ENCODE peak calls at places on chromosomes 16 and 17, in four cellular contexts. Y is thoracic aorta, R is left lung, P is IMR-90. K is an unnamed sample.

GRCh38 chr16:600781-601180 is 10.9 kb downstream of the RAB40C start:
- DNase-seq in P (no peak), Y (no peak), R (no peak), K (no peak)

GRCh38 chr17:57834146-57834741 is 15.6 kb downstream of the MRPS23 start:
- DNase-seq in P (no peak), Y (peak; percentile 93), R (no peak), K (no peak)

GRCh38 chr16:4882261-4882632 is 35.0 kb downstream of the UBN1 start:
- DNase-seq in Y (no peak), R (no peak), P (peak; percentile 58), K (no peak)

GRCh38 chr17:61000911-61001310 is 323.3 kb downstream of the BCAS3 start:
- DNase-seq in R (no peak), Y (no peak), P (peak; percentile 81), K (no peak)

GRCh38 chr16:85086347-85087291 is 25.7 kb downstream of the CIBAR2 start:
- DNase-seq in Y (no peak), P (peak; percentile 46), R (peak; percentile 81), K (no peak)

GRCh38 chr17:44792276-44792675 is 33.5 kb downstream of the ADAM11 start:
- DNase-seq in R (no peak), P (peak; percentile 73), Y (no peak), K (no peak)

GRCh38 chr16:287298-287811 is 4.4 kb downstream of the PDIA2 start:
- DNase-seq in R (no peak), P (no peak), Y (no peak), K (no peak)

GRCh38 chr16:69818811-69819587 is 56.9 kb downstream of the WWP2 start:
- DNase-seq in R (no peak), Y (no peak), P (no peak), K (no peak)

GRCh38 chr16:830871-831570 is 30.5 kb upstream of the GNG13 start:
- DNase-seq in Y (no peak), R (no peak), P (no peak), K (no peak)

GRCh38 chr16:76639685-76640289 is 362.6 kb downstream of the CNTNAP4 start:
- DNase-seq in P (peak; percentile 1), R (no peak), Y (no peak), K (no peak)

GRCh38 chr16:23432176-23433128 is 20.5 kb downstream of the COG7 start:
- DNase-seq in R (no peak), Y (no peak), P (peak; percentile 37), K (no peak)

GRCh38 chr16:81585785-81586184 is 141.2 kb downstream of the CMIP start:
- DNase-seq in R (no peak), P (no peak), Y (no peak), K (no peak)

GRCh38 chr17:81940538-81941483 is 3.7 kb upstream of the PYCR1 start:
- DNase-seq in R (no peak), P (no peak), Y (no peak), K (no peak)

GRCh38 chr16:2090819-2091721 is 43.3 kb downstream of the TSC2 start:
- DNase-seq in Y (no peak), P (no peak), R (peak; percentile 92), K (no peak)

GRCh38 chr16:20866161-20866772 is 33.9 kb downstream of the DCUN1D3 start:
- DNase-seq in Y (peak; percentile 66), R (no peak), P (peak; percentile 87), K (peak; percentile 29)

GRCh38 chr16:86977076-86977676 is 340.0 kb downstream of the C16orf95 start:
- DNase-seq in R (no peak), Y (no peak), P (no peak), K (no peak)

GRCh38 chr17:43398724-43399595 is at the start of gene ARL4D:
- DNase-seq in Y (peak; percentile 65), P (peak; percentile 70), R (peak; percentile 97), K (no peak)

GRCh38 chr17:32281011-32281451 is 15.4 kb downstream of the RHBDL3 start:
- DNase-seq in P (no peak), Y (no peak), R (no peak), K (no peak)

GRCh38 chr17:29369831-29370735 is 20.1 kb upstream of the TAOK1 start:
- DNase-seq in P (peak; percentile 85), Y (no peak), R (no peak), K (no peak)

GRCh38 chr16:70757183-70757582 is 43.8 kb downstream of the VAC14 start:
- DNase-seq in P (no peak), Y (no peak), R (no peak), K (no peak)

GRCh38 chr17:44966348-44967025 is 1.6 kb downstream of the C1QL1 start:
- DNase-seq in Y (no peak), P (no peak), R (no peak), K (no peak)

GRCh38 chr17:47700471-47701449 is 6.8 kb downstream of the TBKBP1 start:
- DNase-seq in Y (no peak), R (no peak), P (no peak), K (no peak)

GRCh38 chr17:35890774-35891155 is 10.6 kb upstream of the CCL5 start:
- DNase-seq in Y (no peak), P (no peak), R (no peak), K (no peak)

GRCh38 chr17:9360610-9361571 is 214.7 kb downstream of the STX8 start:
- DNase-seq in R (no peak), Y (no peak), P (peak; percentile 89), K (peak; percentile 53)

GRCh38 chr16:27515874-27516353 is 33.8 kb downstream of the GTF3C1 start:
- DNase-seq in Y (no peak), P (no peak), R (no peak), K (no peak)

GRCh38 chr16:66905633-66906539 is 12.8 kb downstream of the CDH16 start:
- DNase-seq in Y (no peak), P (no peak), R (no peak), K (no peak)

GRCh38 chr17:55641559-55642160 is 81.0 kb downstream of the TMEM100 start:
- DNase-seq in Y (no peak), P (peak; percentile 63), R (no peak), K (no peak)

GRCh38 chr17:40298726-40299125 is 10.3 kb upstream of the RARA start:
- DNase-seq in P (peak; percentile 55), Y (no peak), R (no peak), K (no peak)

GRCh38 chr17:40311575-40311974 is 2.6 kb downstream of the RARA start:
- DNase-seq in P (no peak), Y (no peak), R (peak; percentile 85), K (no peak)

GRCh38 chr17:21278304-21279197 is 6.0 kb upstream of the MAP2K3 start:
- DNase-seq in P (no peak), R (no peak), Y (no peak), K (no peak)

GRCh38 chr16:72905581-72905980 is 142.3 kb downstream of the ZFHX3 start:
- DNase-seq in P (peak; percentile 79), Y (no peak), R (no peak), K (no peak)

GRCh38 chr17:49390548-49391324 is 23.9 kb downstream of the PHB1 start:
- DNase-seq in Y (no peak), R (no peak), P (no peak), K (no peak)

GRCh38 chr17:41835800-41836549 is at the start of gene NT5C3B:
- DNase-seq in P (no peak), Y (no peak), R (peak; percentile 86), K (no peak)

GRCh38 chr16:86158688-86159360 is 259.9 kb downstream of the IRF8 start:
- DNase-seq in Y (no peak), R (no peak), P (peak; percentile 36), K (no peak)

GRCh38 chr17:80474933-80475915 is 1.2 kb downstream of the NPTX1 start:
- DNase-seq in Y (no peak), R (no peak), P (no peak), K (no peak)

GRCh38 chr17:80472996-80473395 is 3.4 kb downstream of the NPTX1 start:
- DNase-seq in P (no peak), Y (no peak), R (no peak), K (no peak)

GRCh38 chr17:80475949-80476876 is at the start of gene NPTX1:
- DNase-seq in R (no peak), P (no peak), Y (no peak), K (no peak)

GRCh38 chr17:80473701-80474100 is 2.7 kb downstream of the NPTX1 start:
- DNase-seq in P (no peak), R (no peak), Y (no peak), K (no peak)

DNA sequence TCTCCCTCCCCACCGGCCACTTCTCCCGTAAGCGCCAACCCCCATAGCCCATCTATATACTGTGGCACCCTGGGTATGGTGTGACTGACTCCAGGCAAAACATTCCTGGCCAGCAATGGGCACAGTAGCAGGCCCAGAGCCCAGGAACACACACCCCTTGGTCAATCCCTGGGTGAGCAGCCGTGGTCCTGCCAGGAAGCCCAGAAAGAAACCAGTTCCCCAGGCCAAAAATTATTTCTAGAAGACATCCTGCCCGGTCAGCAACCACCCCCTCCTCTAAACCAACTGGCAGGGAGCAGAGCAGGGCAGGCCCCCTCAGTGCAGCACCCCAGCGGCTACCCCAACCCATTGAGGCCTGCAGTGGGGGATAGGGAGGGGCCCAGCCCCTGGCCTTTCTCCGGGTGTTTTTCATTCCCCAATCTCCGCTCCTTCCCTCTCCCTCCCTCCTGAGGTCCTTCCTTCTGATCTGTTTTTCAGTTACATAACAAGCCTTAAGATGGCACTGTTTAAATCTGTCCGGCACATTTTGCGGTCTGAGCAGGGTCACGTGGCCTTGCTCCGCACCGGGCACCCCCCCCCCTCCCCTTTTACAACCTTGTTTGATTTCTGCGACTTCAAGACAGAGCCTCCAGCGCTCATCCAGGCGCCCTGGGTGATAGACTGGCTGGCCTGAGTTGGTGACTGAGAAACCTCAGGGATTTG is 2.0 kb downstream of the NPTX1 start:
- DNase-seq in Y (no peak), P (peak; percentile 53), R (no peak), K (no peak)
- TF ChIP-seq CTCF in Y (no peak), P (peak; percentile 24), R (no peak), K (peak; percentile 18)

GRCh38 chr17:83032781-83033180 is 46.6 kb upstream of the METRNL start:
- DNase-seq in P (no peak), R (no peak), Y (no peak), K (no peak)
- H3K4me3 ChIP-seq in P (no peak overlapping the region), R (no peak overlapping the region), Y (no peak overlapping the region), K (no peak overlapping the region)

GRCh38 chr17:80447790-80448189 is 28.6 kb downstream of the NPTX1 start:
- DNase-seq in R (no peak), P (no peak), Y (no peak), K (no peak)
- H3K36me3 ChIP-seq in R (no peaks in the 10 kb centered on the region), P (no peaks in the 10 kb centered on the region), Y (no peaks in the 10 kb centered on the region), K (no peaks in the 10 kb centered on the region)

GRCh38 chr17:31163091-31163781 is 68.5 kb downstream of the NF1 start:
- DNase-seq in Y (no peak), R (no peak), P (no peak), K (no peak)
- TF ChIP-seq CTCF in Y (no peak), R (no peak), P (no peak), K (no peak)

K was measured in BJ.